ENCODE peak calls at places on chromosomes 4 and X, in ten cellular contexts. One of them, this sample, is unnamed.
A peak's percentile ranks its signal among the peaks of the same experiment; 100 is the strongest.

GRCh38 chr4:73853246-73853704 is at the start of gene PF4V1:
- DNase-seq in OCI-LY7: no peak
- DNase-seq in A673: no peak
- DNase-seq in IMR-90: no peak
- DNase-seq in ovary: peak; percentile 24
- DNase-seq in right atrium auricular region: no peak
- DNase-seq in psoas muscle: peak; percentile 28
- DNase-seq in SK-N-SH: no peak
- DNase-seq in transverse colon: peak; percentile 22
- DNase-seq in tibial artery: no peak
- DNase-seq in this sample: no peak

GRCh38 chr4:22531226-22531625 is 15.4 kb upstream of the ADGRA3 start:
- DNase-seq in OCI-LY7: no peak
- DNase-seq in A673: no peak
- DNase-seq in IMR-90: no peak
- DNase-seq in ovary: no peak
- DNase-seq in right atrium auricular region: no peak
- DNase-seq in psoas muscle: no peak
- DNase-seq in SK-N-SH: no peak
- DNase-seq in transverse colon: no peak
- DNase-seq in tibial artery: no peak
- DNase-seq in this sample: no peak

GRCh38 chrX:57918750-57919436 is 8.6 kb upstream of the ZXDA start:
- DNase-seq in OCI-LY7: peak; percentile 36
- DNase-seq in A673: peak; percentile 70
- DNase-seq in IMR-90: peak; percentile 17
- DNase-seq in ovary: peak; percentile 17
- DNase-seq in right atrium auricular region: no peak
- DNase-seq in psoas muscle: peak; percentile 30
- DNase-seq in SK-N-SH: peak; percentile 11
- DNase-seq in transverse colon: peak; percentile 27
- DNase-seq in tibial artery: no peak
- DNase-seq in this sample: peak; percentile 22

GRCh38 chr4:122010610-122011009 is 58.8 kb upstream of the TRPC3 start:
- DNase-seq in OCI-LY7: no peak
- DNase-seq in A673: no peak
- DNase-seq in IMR-90: peak; percentile 95
- DNase-seq in ovary: no peak
- DNase-seq in right atrium auricular region: no peak
- DNase-seq in psoas muscle: no peak
- DNase-seq in SK-N-SH: no peak
- DNase-seq in transverse colon: no peak
- DNase-seq in tibial artery: no peak
- DNase-seq in this sample: no peak

GRCh38 chr4:168586926-168587325 is 90.1 kb downstream of the PALLD start:
- DNase-seq in OCI-LY7: no peak
- DNase-seq in A673: no peak
- DNase-seq in IMR-90: no peak
- DNase-seq in ovary: no peak
- DNase-seq in right atrium auricular region: no peak
- DNase-seq in psoas muscle: no peak
- DNase-seq in SK-N-SH: no peak
- DNase-seq in transverse colon: no peak
- DNase-seq in tibial artery: no peak
- DNase-seq in this sample: no peak

GRCh38 chrX:133403984-133404383 is 11.3 kb downstream of the GPC4 start:
- DNase-seq in OCI-LY7: no peak
- DNase-seq in A673: no peak
- DNase-seq in IMR-90: no peak
- DNase-seq in ovary: no peak
- DNase-seq in right atrium auricular region: no peak
- DNase-seq in psoas muscle: no peak
- DNase-seq in SK-N-SH: no peak
- DNase-seq in transverse colon: no peak
- DNase-seq in tibial artery: no peak
- DNase-seq in this sample: no peak

GRCh38 chr4:169968999-169969398 is 57.2 kb downstream of the MFAP3L start:
- DNase-seq in OCI-LY7: no peak
- DNase-seq in A673: no peak
- DNase-seq in IMR-90: peak; percentile 11
- DNase-seq in ovary: no peak
- DNase-seq in right atrium auricular region: no peak
- DNase-seq in psoas muscle: no peak
- DNase-seq in SK-N-SH: no peak
- DNase-seq in transverse colon: no peak
- DNase-seq in tibial artery: no peak
- DNase-seq in this sample: no peak

GRCh38 chr4:186627226-186627865 is 72.0 kb upstream of the MTNR1A start:
- DNase-seq in OCI-LY7: no peak
- DNase-seq in A673: peak; percentile 13
- DNase-seq in IMR-90: peak; percentile 52
- DNase-seq in ovary: no peak
- DNase-seq in right atrium auricular region: no peak
- DNase-seq in psoas muscle: no peak
- DNase-seq in SK-N-SH: no peak
- DNase-seq in transverse colon: no peak
- DNase-seq in tibial artery: no peak
- DNase-seq in this sample: no peak

GRCh38 chrX:74656079-74656745 is 41.8 kb upstream of the RLIM start:
- DNase-seq in OCI-LY7: no peak
- DNase-seq in A673: no peak
- DNase-seq in IMR-90: peak; percentile 27
- DNase-seq in ovary: no peak
- DNase-seq in right atrium auricular region: no peak
- DNase-seq in psoas muscle: no peak
- DNase-seq in SK-N-SH: no peak
- DNase-seq in transverse colon: no peak
- DNase-seq in tibial artery: no peak
- DNase-seq in this sample: no peak

GRCh38 chr4:157444014-157444413 is 223.5 kb downstream of the GRIA2 start:
- DNase-seq in OCI-LY7: no peak
- DNase-seq in A673: no peak
- DNase-seq in IMR-90: no peak
- DNase-seq in ovary: no peak
- DNase-seq in right atrium auricular region: no peak
- DNase-seq in psoas muscle: no peak
- DNase-seq in SK-N-SH: no peak
- DNase-seq in transverse colon: no peak
- DNase-seq in tibial artery: no peak
- DNase-seq in this sample: no peak

GRCh38 chr4:176680668-176681067 is 112.1 kb downstream of the VEGFC start:
- DNase-seq in OCI-LY7: no peak
- DNase-seq in A673: no peak
- DNase-seq in IMR-90: no peak
- DNase-seq in ovary: no peak
- DNase-seq in right atrium auricular region: no peak
- DNase-seq in psoas muscle: no peak
- DNase-seq in SK-N-SH: no peak
- DNase-seq in transverse colon: no peak
- DNase-seq in tibial artery: no peak
- DNase-seq in this sample: no peak

GRCh38 chr4:7808752-7809151 is 130.9 kb downstream of the AFAP1 start:
- DNase-seq in OCI-LY7: no peak
- DNase-seq in A673: no peak
- DNase-seq in IMR-90: peak; percentile 93
- DNase-seq in ovary: no peak
- DNase-seq in right atrium auricular region: peak; percentile 50
- DNase-seq in psoas muscle: no peak
- DNase-seq in SK-N-SH: no peak
- DNase-seq in transverse colon: no peak
- DNase-seq in tibial artery: no peak
- DNase-seq in this sample: no peak

GRCh38 chrX:25020391-25021131 is 4.8 kb upstream of the ARX start:
- DNase-seq in OCI-LY7: peak; percentile 25
- DNase-seq in A673: peak; percentile 73
- DNase-seq in IMR-90: no peak
- DNase-seq in ovary: peak; percentile 73
- DNase-seq in right atrium auricular region: no peak
- DNase-seq in psoas muscle: no peak
- DNase-seq in SK-N-SH: peak; percentile 88
- DNase-seq in transverse colon: no peak
- DNase-seq in tibial artery: no peak
- DNase-seq in this sample: no peak

GRCh38 chr4:1403177-1403583 is 3.1 kb downstream of the NKX1-1 start:
- DNase-seq in OCI-LY7: no peak
- DNase-seq in A673: no peak
- DNase-seq in IMR-90: no peak
- DNase-seq in ovary: peak; percentile 5
- DNase-seq in right atrium auricular region: no peak
- DNase-seq in psoas muscle: no peak
- DNase-seq in SK-N-SH: no peak
- DNase-seq in transverse colon: no peak
- DNase-seq in tibial artery: no peak
- DNase-seq in this sample: no peak

GRCh38 chrX:10047631-10048030 is 80.5 kb downstream of the CLDN34 start:
- DNase-seq in OCI-LY7: no peak
- DNase-seq in A673: no peak
- DNase-seq in IMR-90: no peak
- DNase-seq in ovary: no peak
- DNase-seq in right atrium auricular region: no peak
- DNase-seq in psoas muscle: no peak
- DNase-seq in SK-N-SH: no peak
- DNase-seq in transverse colon: no peak
- DNase-seq in tibial artery: no peak
- DNase-seq in this sample: no peak

GRCh38 chrX:118736394-118737010 is 9.1 kb downstream of the IL13RA1 start:
- DNase-seq in OCI-LY7: no peak
- DNase-seq in A673: no peak
- DNase-seq in IMR-90: no peak
- DNase-seq in ovary: no peak
- DNase-seq in right atrium auricular region: no peak
- DNase-seq in psoas muscle: no peak
- DNase-seq in SK-N-SH: no peak
- DNase-seq in transverse colon: no peak
- DNase-seq in tibial artery: no peak
- DNase-seq in this sample: no peak

GRCh38 chrX:17405225-17405969 is 30.4 kb downstream of the NHS start:
- DNase-seq in OCI-LY7: no peak
- DNase-seq in A673: no peak
- DNase-seq in IMR-90: peak; percentile 53
- DNase-seq in ovary: no peak
- DNase-seq in right atrium auricular region: no peak
- DNase-seq in psoas muscle: no peak
- DNase-seq in SK-N-SH: no peak
- DNase-seq in transverse colon: no peak
- DNase-seq in tibial artery: no peak
- DNase-seq in this sample: no peak

GRCh38 chr4:185523862-185524261 is 11.4 kb downstream of the PDLIM3 start:
- DNase-seq in OCI-LY7: no peak
- DNase-seq in A673: no peak
- DNase-seq in IMR-90: no peak
- DNase-seq in ovary: no peak
- DNase-seq in right atrium auricular region: no peak
- DNase-seq in psoas muscle: no peak
- DNase-seq in SK-N-SH: no peak
- DNase-seq in transverse colon: no peak
- DNase-seq in tibial artery: no peak
- DNase-seq in this sample: no peak
- TF ChIP-seq CTCF in OCI-LY7: no peak
- TF ChIP-seq CTCF in A673: no peak
- TF ChIP-seq CTCF in IMR-90: no peak
- TF ChIP-seq CTCF in ovary: no peak
- TF ChIP-seq CTCF in right atrium auricular region: no peak
- TF ChIP-seq CTCF in psoas muscle: peak; percentile 5
- TF ChIP-seq CTCF in SK-N-SH: no peak
- TF ChIP-seq CTCF in transverse colon: no peak
- TF ChIP-seq CTCF in tibial artery: no peak
- TF ChIP-seq CTCF in this sample: no peak

GRCh38 chr4:130646886-130647285 is 1550.9 kb downstream of the C4orf33 start:
- DNase-seq in OCI-LY7: no peak
- DNase-seq in A673: no peak
- DNase-seq in IMR-90: no peak
- DNase-seq in ovary: no peak
- DNase-seq in right atrium auricular region: no peak
- DNase-seq in psoas muscle: no peak
- DNase-seq in SK-N-SH: no peak
- DNase-seq in transverse colon: no peak
- DNase-seq in tibial artery: no peak
- DNase-seq in this sample: no peak

GRCh38 chr4:130653842-130654241 is 1557.9 kb downstream of the C4orf33 start:
- DNase-seq in OCI-LY7: no peak
- DNase-seq in A673: no peak
- DNase-seq in IMR-90: no peak
- DNase-seq in ovary: no peak
- DNase-seq in right atrium auricular region: no peak
- DNase-seq in psoas muscle: no peak
- DNase-seq in SK-N-SH: no peak
- DNase-seq in transverse colon: no peak
- DNase-seq in tibial artery: no peak
- DNase-seq in this sample: no peak

GRCh38 chr4:130648570-130648969 is 1552.6 kb downstream of the C4orf33 start:
- DNase-seq in OCI-LY7: no peak
- DNase-seq in A673: no peak
- DNase-seq in IMR-90: no peak
- DNase-seq in ovary: no peak
- DNase-seq in right atrium auricular region: no peak
- DNase-seq in psoas muscle: no peak
- DNase-seq in SK-N-SH: no peak
- DNase-seq in transverse colon: no peak
- DNase-seq in tibial artery: no peak
- DNase-seq in this sample: no peak
- H3K4me3 ChIP-seq in OCI-LY7: no peak overlapping the region
- H3K4me3 ChIP-seq in A673: no peak overlapping the region
- H3K4me3 ChIP-seq in IMR-90: no peak overlapping the region
- H3K4me3 ChIP-seq in ovary: no peak overlapping the region
- H3K4me3 ChIP-seq in right atrium auricular region: no peak overlapping the region
- H3K4me3 ChIP-seq in psoas muscle: no peak overlapping the region
- H3K4me3 ChIP-seq in SK-N-SH: no peak overlapping the region
- H3K4me3 ChIP-seq in transverse colon: no peak overlapping the region
- H3K4me3 ChIP-seq in tibial artery: no peak overlapping the region
- H3K4me3 ChIP-seq in this sample: no peak overlapping the region

GRCh38 chr4:151667025-151667424 is 93.8 kb downstream of the GATB start:
- DNase-seq in OCI-LY7: no peak
- DNase-seq in A673: no peak
- DNase-seq in IMR-90: peak; percentile 34
- DNase-seq in ovary: no peak
- DNase-seq in right atrium auricular region: no peak
- DNase-seq in psoas muscle: no peak
- DNase-seq in SK-N-SH: no peak
- DNase-seq in transverse colon: no peak
- DNase-seq in tibial artery: no peak
- DNase-seq in this sample: no peak
- H3K4me1 ChIP-seq in OCI-LY7: no peaks in the 10 kb centered on the region
- H3K4me1 ChIP-seq in A673: no peaks in the 10 kb centered on the region
- H3K4me1 ChIP-seq in IMR-90: peaks cover 6% of the 10 kb centered on the region
- H3K4me1 ChIP-seq in ovary: no peaks in the 10 kb centered on the region
- H3K4me1 ChIP-seq in right atrium auricular region: no peaks in the 10 kb centered on the region
- H3K4me1 ChIP-seq in psoas muscle: peaks cover 67% of the 10 kb centered on the region
- H3K4me1 ChIP-seq in SK-N-SH: no peaks in the 10 kb centered on the region
- H3K4me1 ChIP-seq in transverse colon: no peaks in the 10 kb centered on the region
- H3K4me1 ChIP-seq in tibial artery: no peaks in the 10 kb centered on the region
- H3K4me1 ChIP-seq in this sample: peaks cover 8% of the 10 kb centered on the region

GRCh38 chr4:142883433-142883832 is 37.3 kb upstream of the INPP4B start:
- DNase-seq in OCI-LY7: peak; percentile 5
- DNase-seq in A673: peak; percentile 35
- DNase-seq in IMR-90: peak; percentile 2
- DNase-seq in ovary: no peak
- DNase-seq in right atrium auricular region: no peak
- DNase-seq in psoas muscle: no peak
- DNase-seq in SK-N-SH: no peak
- DNase-seq in transverse colon: no peak
- DNase-seq in tibial artery: no peak
- DNase-seq in this sample: no peak
- TF ChIP-seq CTCF in OCI-LY7: peak; percentile 65
- TF ChIP-seq CTCF in A673: peak; percentile 61
- TF ChIP-seq CTCF in IMR-90: peak; percentile 28
- TF ChIP-seq CTCF in ovary: no peak
- TF ChIP-seq CTCF in right atrium auricular region: peak; percentile 60
- TF ChIP-seq CTCF in psoas muscle: peak; percentile 49
- TF ChIP-seq CTCF in SK-N-SH: peak; percentile 40
- TF ChIP-seq CTCF in transverse colon: peak; percentile 36
- TF ChIP-seq CTCF in tibial artery: no peak
- TF ChIP-seq CTCF in this sample: peak; percentile 56

GRCh38 chrX:129553619-129554288 is 13.7 kb downstream of the OCRL start:
- DNase-seq in OCI-LY7: peak; percentile 73
- DNase-seq in A673: no peak
- DNase-seq in IMR-90: no peak
- DNase-seq in ovary: no peak
- DNase-seq in right atrium auricular region: no peak
- DNase-seq in psoas muscle: no peak
- DNase-seq in SK-N-SH: no peak
- DNase-seq in transverse colon: no peak
- DNase-seq in tibial artery: no peak
- DNase-seq in this sample: no peak
- H3K4me3 ChIP-seq in OCI-LY7: peak overlapping the region; percentile 24
- H3K4me3 ChIP-seq in A673: no peak overlapping the region
- H3K4me3 ChIP-seq in IMR-90: no peak overlapping the region
- H3K4me3 ChIP-seq in ovary: no peak overlapping the region
- H3K4me3 ChIP-seq in right atrium auricular region: no peak overlapping the region
- H3K4me3 ChIP-seq in psoas muscle: no peak overlapping the region
- H3K4me3 ChIP-seq in SK-N-SH: no peak overlapping the region
- H3K4me3 ChIP-seq in transverse colon: no peak overlapping the region
- H3K4me3 ChIP-seq in tibial artery: no peak overlapping the region
- H3K4me3 ChIP-seq in this sample: no peak overlapping the region